ENCODE peak calls at places on chromosomes 2 and 18, in nine cellular contexts. D is GDM1; L is small intestine; E is iPS DF 6.9; F is cardiac fibroblast; H is stimulated activated CD8-positive, alpha-beta memory T cell treated with anti-CD3 and anti-CD28 coated beads, Interleukin-15, amount 100 ng/mL, for 4 hours; I is KG1; T is GM23338; Y is hepatocyte. S is an unnamed sample.

GRCh38 chr2:174007010-174007409 is 41.8 kb upstream of the SP3 start:
- DNase-seq in D (no peak), L (no peak), E (no peak), F (no peak), H (no peak), I (no peak), T (no peak), Y (no peak), S (no peak)

GRCh38 chr2:100968146-100969145 is 33.6 kb upstream of the RPL31 start:
- DNase-seq in D (no peak), L (no peak), E (no peak), F (no peak), H (no peak), I (no peak), T (no peak), Y (no peak), S (no peak)

GRCh38 chr2:35428548-35428947 is 927.0 kb upstream of the CRIM1 start:
- DNase-seq in D (no peak), L (no peak), E (peak), F (peak), H (no peak), I (peak), T (peak), Y (peak), S (no peak)

GRCh38 chr18:36365836-36366775 is 68.6 kb downstream of the FHOD3 start:
- DNase-seq in D (no peak), L (no peak), E (no peak), F (peak), H (no peak), I (no peak), T (no peak), Y (no peak), S (no peak)

GRCh38 chr2:121803503-121803902 is 48.1 kb downstream of the TSN start:
- DNase-seq in D (peak), L (no peak), E (no peak), F (no peak), H (no peak), I (no peak), T (peak), Y (no peak), S (no peak)

GRCh38 chr2:235596272-235596671 is 102.4 kb downstream of the AGAP1 start:
- DNase-seq in D (no peak), L (no peak), E (no peak), F (no peak), H (no peak), I (no peak), T (no peak), Y (no peak), S (no peak)

GRCh38 chr18:27921392-27921791 is 255.5 kb downstream of the CDH2 start:
- DNase-seq in D (no peak), L (no peak), E (no peak), F (no peak), H (no peak), I (no peak), T (peak), Y (no peak), S (no peak)

GRCh38 chr2:17638181-17638743 is 97.8 kb downstream of the VSNL1 start:
- DNase-seq in D (no peak), L (no peak), E (no peak), F (no peak), H (no peak), I (no peak), T (no peak), Y (no peak), S (no peak)

GRCh38 chr2:233901884-233902283 is 15.3 kb upstream of the TRPM8 start:
- DNase-seq in D (no peak), L (peak), E (no peak), F (no peak), H (no peak), I (no peak), T (no peak), Y (no peak), S (no peak)